ENCODE peak calls at places on chromosome 21, in eight cellular contexts. Y is ovary, P is fibroblast of lung, L is psoas muscle, H is astrocyte of the spinal cord, G is AG10803, O is breast epithelium, J is upper lobe of right lung. V is an unnamed sample.

GRCh38 chr21:28550057-28550825 is 442.4 kb downstream of the LTN1 start:
- DNase-seq in O (no peak), P (no peak), G (no peak), H (no peak), J (no peak), L (no peak), Y (no peak), V (no peak)

GRCh38 chr21:16838330-16838729 is 674.5 kb upstream of the CXADR start:
- DNase-seq in O (no peak), H (peak), Y (no peak), L (no peak), G (no peak), J (no peak), P (peak), V (no peak)

GRCh38 chr21:39159342-39160063 is 23.7 kb downstream of the PSMG1 start:
- DNase-seq in O (no peak), L (no peak), P (no peak), J (no peak), H (no peak), Y (no peak), G (no peak), V (no peak)

GRCh38 chr21:46157987-46158451 is 2.6 kb upstream of the FTCD start:
- DNase-seq in J (peak), G (no peak), Y (no peak), P (no peak), L (no peak), O (no peak), H (no peak), V (no peak)

GRCh38 chr21:42089093-42089631 is 18.0 kb downstream of the UMODL1 start:
- DNase-seq in O (no peak), J (no peak), H (no peak), Y (no peak), L (no peak), P (no peak), G (peak), V (no peak)

GRCh38 chr21:15224346-15225086 is 159.7 kb upstream of the NRIP1 start:
- DNase-seq in L (no peak), J (no peak), P (peak), Y (no peak), G (peak), H (peak), O (no peak), V (peak)

GRCh38 chr21:28754127-28754611 is 238.5 kb downstream of the LTN1 start:
- DNase-seq in H (peak), L (no peak), J (no peak), O (no peak), G (peak), Y (peak), P (peak), V (no peak)

GRCh38 chr21:32772281-32773047 is 909 bp upstream of the PAXBP1 start:
- DNase-seq in G (peak), O (no peak), L (peak), P (peak), J (no peak), H (no peak), Y (no peak), V (no peak)

GRCh38 chr21:46063734-46064680 is 33.9 kb upstream of the COL6A2 start:
- DNase-seq in G (no peak), J (peak), P (no peak), O (no peak), Y (peak), L (peak), H (no peak), V (no peak)

GRCh38 chr21:37605006-37605405 is 238.4 kb downstream of the DYRK1A start:
- DNase-seq in O (no peak), H (no peak), L (no peak), G (no peak), Y (no peak), J (no peak), P (no peak), V (no peak)

GRCh38 chr21:33011462-33011861 is 14.3 kb upstream of the OLIG2 start:
- DNase-seq in H (peak), Y (no peak), P (peak), L (no peak), O (no peak), G (peak), J (no peak), V (peak)

GRCh38 chr21:33197546-33197945 is 32.2 kb upstream of the IFNAR2 start:
- DNase-seq in O (no peak), H (no peak), J (no peak), P (no peak), G (no peak), L (no peak), Y (no peak), V (no peak)

GRCh38 chr21:45849651-45850050 is 131.9 kb upstream of the COL6A1 start:
- DNase-seq in P (no peak), O (no peak), G (no peak), J (no peak), Y (no peak), H (no peak), L (no peak), V (no peak)

GRCh38 chr21:45739218-45740087 is 95.9 kb downstream of the PCBP3 start:
- DNase-seq in O (no peak), L (no peak), H (no peak), J (no peak), G (no peak), P (no peak), Y (no peak), V (no peak)

GRCh38 chr21:45204395-45204794 is 83.3 kb downstream of the POFUT2 start:
- DNase-seq in Y (no peak), G (no peak), H (no peak), J (peak), P (no peak), L (no peak), O (no peak), V (no peak)

GRCh38 chr21:42316891-42317290 is 1.7 kb upstream of the TFF3 start:
- DNase-seq in G (no peak), Y (no peak), L (no peak), H (no peak), P (no peak), O (no peak), J (no peak), V (no peak)

GRCh38 chr21:45895778-45896370 is 85.7 kb upstream of the COL6A1 start:
- DNase-seq in H (no peak), O (no peak), G (no peak), Y (no peak), P (no peak), J (no peak), L (peak), V (no peak)

GRCh38 chr21:37463083-37463780 is 96.7 kb downstream of the DYRK1A start:
- DNase-seq in H (peak), J (no peak), L (no peak), P (peak), Y (no peak), G (peak), O (no peak), V (no peak)

GRCh38 chr21:38806153-38806941 is 618 bp downstream of the ETS2 start:
- DNase-seq in P (peak), O (no peak), L (peak), J (peak), H (no peak), G (no peak), Y (peak), V (no peak)

GRCh38 chr21:26965567-26966359 is 1.1 kb downstream of the ADAMTS5 start:
- DNase-seq in H (no peak), J (peak), O (peak), Y (peak), G (peak), L (peak), P (peak), V (no peak)

GRCh38 chr21:31182231-31183129 is 144.2 kb upstream of the KRTAP19-8 start:
- DNase-seq in H (no peak), O (no peak), P (no peak), G (no peak), J (no peak), L (no peak), Y (no peak), V (no peak)

GRCh38 chr21:16424331-16424749 is 694.6 kb downstream of the USP25 start:
- DNase-seq in J (no peak), O (no peak), L (no peak), G (no peak), P (peak), H (peak), Y (no peak), V (no peak)

GRCh38 chr21:45154511-45155508 is 80.4 kb downstream of the ADARB1 start:
- DNase-seq in L (no peak), P (peak), O (peak), Y (no peak), J (no peak), G (peak), H (peak), V (peak)

GRCh38 chr21:31780944-31781343 is 49.0 kb upstream of the SCAF4 start:
- DNase-seq in O (no peak), Y (no peak), H (no peak), G (no peak), J (no peak), L (no peak), P (no peak), V (no peak)

GRCh38 chr21:34020005-34020847 is 53.2 kb upstream of the MRPS6 start:
- DNase-seq in O (no peak), G (peak), J (no peak), H (no peak), L (no peak), Y (no peak), P (peak), V (no peak)

GRCh38 chr21:26800001-26800400 is 45.2 kb downstream of the ADAMTS1 start:
- DNase-seq in G (no peak), H (no peak), O (no peak), J (no peak), L (no peak), P (no peak), Y (peak), V (no peak)

GRCh38 chr21:30186242-30186641 is 19.6 kb upstream of the CLDN17 start:
- DNase-seq in G (no peak), P (no peak), H (no peak), Y (no peak), L (no peak), O (no peak), J (no peak), V (no peak)

GRCh38 chr21:24118738-24119470 is 1488.4 kb downstream of the MRPL39 start:
- DNase-seq in L (no peak), Y (no peak), G (no peak), O (no peak), H (peak), J (no peak), P (peak), V (peak)

GRCh38 chr21:30882907-30883597 is 1.7 kb upstream of the KRTAP11-1 start:
- DNase-seq in O (no peak), H (no peak), L (no peak), G (no peak), Y (no peak), P (no peak), J (no peak), V (no peak)

GRCh38 chr21:45305831-45306230 is 18.1 kb upstream of the POFUT2 start:
- DNase-seq in H (no peak), P (peak), L (no peak), J (no peak), Y (peak), O (no peak), G (no peak), V (no peak)

GRCh38 chr21:45818904-45819285 is 162.7 kb upstream of the COL6A1 start:
- DNase-seq in P (peak), Y (no peak), O (no peak), G (peak), J (no peak), H (peak), L (no peak), V (peak)

GRCh38 chr21:15062566-15062965 is 2.2 kb downstream of the NRIP1 start:
- DNase-seq in H (peak), P (peak), J (no peak), Y (no peak), O (no peak), G (no peak), L (no peak), V (no peak)

GRCh38 chr21:23578027-23578426 is 2029.3 kb downstream of the MRPL39 start:
- DNase-seq in G (no peak), Y (no peak), P (no peak), L (no peak), H (no peak), O (no peak), J (no peak), V (no peak)

GRCh38 chr21:27534211-27534610 is 567.3 kb upstream of the ADAMTS5 start:
- DNase-seq in P (no peak), L (no peak), Y (no peak), J (no peak), H (no peak), O (no peak), G (peak), V (no peak)

DNA sequence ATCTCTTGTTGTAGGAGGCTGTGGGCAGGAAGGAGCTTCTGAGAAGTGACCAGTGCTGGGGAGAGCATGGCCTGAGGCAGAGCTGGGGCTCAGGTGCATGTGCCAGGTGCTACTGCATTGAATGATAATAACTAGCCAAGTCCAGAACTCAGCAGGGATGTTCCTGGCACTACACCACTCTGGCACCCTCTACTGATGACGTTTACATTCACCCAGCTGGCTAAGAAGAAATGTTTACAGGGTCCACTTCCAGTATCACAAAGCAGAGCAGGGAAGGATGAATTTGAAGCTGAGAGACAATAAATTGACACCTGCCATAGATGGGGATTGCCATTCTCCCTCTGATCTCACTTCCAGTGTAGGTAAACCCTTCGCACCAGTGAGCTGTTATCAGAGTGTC is 411.8 kb downstream of the SETD4 start:
- DNase-seq in G (no peak), P (no peak), Y (no peak), O (no peak), L (no peak), J (no peak), H (no peak), V (no peak)
- TF ChIP-seq CTCF in G (no peak), P (no peak), Y (no peak), O (no peak), L (no peak), J (no peak), H (no peak), V (no peak)

GRCh38 chr21:43907751-43908150 is 42.7 kb downstream of the AGPAT3 start:
- DNase-seq in G (no peak), J (no peak), L (no peak), H (no peak), Y (no peak), O (no peak), P (no peak), V (no peak)
- H3K4me3 ChIP-seq in G (no peak), J (no peak), L (no peak), H (no peak), Y (no peak), O (no peak), P (no peak), V (no peak)

GRCh38 chr21:41064325-41064724 is 103.6 kb upstream of the BACE2 start:
- DNase-seq in Y (no peak), L (no peak), G (peak), H (no peak), O (peak), J (no peak), P (no peak), V (no peak)

GRCh38 chr21:41065539-41065938 is 102.4 kb upstream of the BACE2 start:
- DNase-seq in O (no peak), G (peak), H (no peak), P (peak), J (no peak), L (no peak), Y (no peak), V (no peak)

GRCh38 chr21:41068411-41069304 is 99.3 kb upstream of the BACE2 start:
- DNase-seq in O (peak), Y (peak), G (peak), J (peak), P (peak), L (peak), H (peak), V (no peak)

GRCh38 chr21:41064951-41065350 is 103.0 kb upstream of the BACE2 start:
- DNase-seq in O (no peak), H (no peak), L (no peak), J (no peak), G (no peak), P (no peak), Y (no peak), V (no peak)

DNA sequence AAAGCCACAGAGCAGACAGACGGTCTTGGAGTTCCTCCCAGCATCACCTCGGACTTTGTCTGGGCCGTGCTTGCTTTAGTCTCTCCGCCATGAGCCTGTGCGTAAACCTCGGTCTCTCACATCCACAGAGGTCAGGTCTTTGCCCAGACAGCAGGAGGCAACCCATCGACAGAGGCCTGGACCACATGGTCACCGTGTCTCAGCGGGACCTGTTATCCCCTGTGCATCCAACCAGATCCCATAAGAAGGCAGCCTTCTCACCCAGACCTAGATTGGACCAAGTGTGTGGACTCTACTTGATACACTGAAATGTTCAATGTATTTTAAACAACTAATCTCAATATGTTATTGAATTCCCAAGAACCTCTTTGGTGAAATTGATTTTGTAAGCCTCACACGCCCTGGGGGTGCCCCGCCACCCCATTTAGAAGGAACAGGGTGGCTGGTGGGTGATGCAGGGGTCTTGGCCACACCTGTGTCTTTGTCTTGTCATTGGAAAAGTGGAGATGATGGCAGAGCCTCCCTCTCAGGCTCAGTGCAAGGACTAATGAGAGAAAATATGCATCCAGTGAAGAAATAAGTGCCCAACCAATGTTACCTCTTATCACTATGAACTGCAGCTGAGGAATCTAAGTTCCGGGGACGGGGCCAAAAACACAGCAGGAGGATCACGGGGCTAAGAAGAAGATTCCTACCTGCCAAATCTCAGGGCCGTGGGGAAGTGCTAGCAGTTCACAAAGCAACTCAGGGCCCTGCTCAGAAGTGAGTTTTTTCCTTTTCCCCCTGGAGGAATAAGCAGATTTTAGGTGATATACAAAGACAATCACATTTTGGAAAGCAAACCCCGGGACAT is 101.6 kb upstream of the BACE2 start:
- DNase-seq in Y (no peak), L (no peak), P (peak), G (no peak), J (no peak), H (no peak), O (no peak), V (no peak)
- TF ChIP-seq CTCF in Y (no peak), L (no peak), P (no peak), G (no peak), J (no peak), H (no peak), O (no peak), V (no peak)

GRCh38 chr21:17900281-17900989 is 81.3 kb upstream of the C21orf91 start:
- DNase-seq in J (no peak), H (no peak), Y (no peak), L (no peak), G (no peak), P (no peak), O (no peak), V (no peak)

GRCh38 chr21:17903929-17904639 is 84.9 kb upstream of the C21orf91 start:
- DNase-seq in O (no peak), J (no peak), H (no peak), Y (no peak), P (peak), G (peak), L (no peak), V (no peak)

GRCh38 chr21:17901458-17902092 is 82.4 kb upstream of the C21orf91 start:
- DNase-seq in J (no peak), L (no peak), G (peak), H (peak), P (peak), O (no peak), Y (no peak), V (no peak)

GRCh38 chr21:17903029-17903806 is 84.1 kb upstream of the C21orf91 start:
- DNase-seq in P (peak), L (no peak), H (peak), Y (no peak), J (no peak), G (peak), O (no peak), V (no peak)

GRCh38 chr21:17900990-17901385 is 81.8 kb upstream of the C21orf91 start:
- DNase-seq in H (no peak), Y (no peak), J (no peak), L (no peak), P (no peak), O (no peak), G (no peak), V (no peak)
- H3K4me3 ChIP-seq in H (no peak), Y (no peak), J (no peak), L (no peak), P (no peak), O (no peak), G (no peak), V (no peak)

GRCh38 chr21:43355925-43356289 is 71.0 kb downstream of the SIK1 start:
- DNase-seq in H (no peak), G (no peak), Y (no peak), J (no peak), P (no peak), O (no peak), L (no peak), V (no peak)
- TF ChIP-seq CTCF in H (no peak), G (no peak), Y (no peak), J (no peak), P (no peak), O (no peak), L (no peak), V (no peak)

V was measured in AG04449.